ENCODE peak calls at places on chromosome 16, in five cellular contexts. One of them, this sample, is unnamed.

GRCh38 chr16:85227262-85227923 is 115.1 kb upstream of the CIBAR2 start:
- DNase-seq in nephron progenitor cell: no peak
- DNase-seq in stimulated activated CD4-positive, alpha-beta T cell treated with anti-CD3 and anti-CD28 coated beads, TNF-alpha, amount 100 ng/mL, for 1 hour: no peak
- DNase-seq in COR-L47: no peak
- DNase-seq in caudate nucleus: no peak
- DNase-seq in this sample: no peak

GRCh38 chr16:2339521-2340484 is 725 bp downstream of the ABCA3 start:
- DNase-seq in COR-L47: peak; percentile 49
- DNase-seq in caudate nucleus: peak; percentile 38
- DNase-seq in nephron progenitor cell: peak; percentile 61
- DNase-seq in stimulated activated CD4-positive, alpha-beta T cell treated with anti-CD3 and anti-CD28 coated beads, TNF-alpha, amount 100 ng/mL, for 1 hour: peak; percentile 22
- DNase-seq in this sample: peak; percentile 58

GRCh38 chr16:27650073-27650701 is 100.2 kb downstream of the KATNIP start:
- DNase-seq in stimulated activated CD4-positive, alpha-beta T cell treated with anti-CD3 and anti-CD28 coated beads, TNF-alpha, amount 100 ng/mL, for 1 hour: no peak
- DNase-seq in caudate nucleus: no peak
- DNase-seq in nephron progenitor cell: no peak
- DNase-seq in COR-L47: no peak
- DNase-seq in this sample: no peak

GRCh38 chr16:75580-76501 is 2.2 kb upstream of the MPG start:
- DNase-seq in COR-L47: no peak
- DNase-seq in caudate nucleus: no peak
- DNase-seq in stimulated activated CD4-positive, alpha-beta T cell treated with anti-CD3 and anti-CD28 coated beads, TNF-alpha, amount 100 ng/mL, for 1 hour: no peak
- DNase-seq in nephron progenitor cell: peak; percentile 56
- DNase-seq in this sample: no peak

GRCh38 chr16:53061701-53062159 is 6.9 kb downstream of the CHD9 start:
- DNase-seq in caudate nucleus: no peak
- DNase-seq in COR-L47: no peak
- DNase-seq in nephron progenitor cell: no peak
- DNase-seq in stimulated activated CD4-positive, alpha-beta T cell treated with anti-CD3 and anti-CD28 coated beads, TNF-alpha, amount 100 ng/mL, for 1 hour: no peak
- DNase-seq in this sample: no peak

GRCh38 chr16:24995469-24995868 is 19.7 kb downstream of the ARHGAP17 start:
- DNase-seq in caudate nucleus: no peak
- DNase-seq in nephron progenitor cell: no peak
- DNase-seq in COR-L47: no peak
- DNase-seq in stimulated activated CD4-positive, alpha-beta T cell treated with anti-CD3 and anti-CD28 coated beads, TNF-alpha, amount 100 ng/mL, for 1 hour: no peak
- DNase-seq in this sample: no peak

GRCh38 chr16:85235988-85236831 is 123.9 kb upstream of the CIBAR2 start:
- DNase-seq in COR-L47: no peak
- DNase-seq in caudate nucleus: no peak
- DNase-seq in stimulated activated CD4-positive, alpha-beta T cell treated with anti-CD3 and anti-CD28 coated beads, TNF-alpha, amount 100 ng/mL, for 1 hour: no peak
- DNase-seq in nephron progenitor cell: no peak
- DNase-seq in this sample: no peak

GRCh38 chr16:89785523-89786155 is 30.8 kb downstream of the FANCA start:
- DNase-seq in stimulated activated CD4-positive, alpha-beta T cell treated with anti-CD3 and anti-CD28 coated beads, TNF-alpha, amount 100 ng/mL, for 1 hour: no peak
- DNase-seq in caudate nucleus: no peak
- DNase-seq in COR-L47: no peak
- DNase-seq in nephron progenitor cell: no peak
- DNase-seq in this sample: no peak

GRCh38 chr16:67144943-67145342 is 5.9 kb downstream of the B3GNT9 start:
- DNase-seq in nephron progenitor cell: no peak
- DNase-seq in caudate nucleus: no peak
- DNase-seq in stimulated activated CD4-positive, alpha-beta T cell treated with anti-CD3 and anti-CD28 coated beads, TNF-alpha, amount 100 ng/mL, for 1 hour: no peak
- DNase-seq in COR-L47: no peak
- DNase-seq in this sample: no peak

GRCh38 chr16:81873843-81874752 is 95.0 kb downstream of the PLCG2 start:
- DNase-seq in stimulated activated CD4-positive, alpha-beta T cell treated with anti-CD3 and anti-CD28 coated beads, TNF-alpha, amount 100 ng/mL, for 1 hour: peak; percentile 18
- DNase-seq in COR-L47: no peak
- DNase-seq in nephron progenitor cell: peak; percentile 76
- DNase-seq in caudate nucleus: no peak
- DNase-seq in this sample: peak; percentile 32

GRCh38 chr16:89633064-89633631 is 19.7 kb downstream of the DPEP1 start:
- DNase-seq in COR-L47: no peak
- DNase-seq in nephron progenitor cell: no peak
- DNase-seq in caudate nucleus: no peak
- DNase-seq in stimulated activated CD4-positive, alpha-beta T cell treated with anti-CD3 and anti-CD28 coated beads, TNF-alpha, amount 100 ng/mL, for 1 hour: no peak
- DNase-seq in this sample: no peak

GRCh38 chr16:56842133-56842532 is 22.9 kb upstream of the SLC12A3 start:
- DNase-seq in COR-L47: no peak
- DNase-seq in stimulated activated CD4-positive, alpha-beta T cell treated with anti-CD3 and anti-CD28 coated beads, TNF-alpha, amount 100 ng/mL, for 1 hour: no peak
- DNase-seq in caudate nucleus: no peak
- DNase-seq in nephron progenitor cell: no peak
- DNase-seq in this sample: no peak

GRCh38 chr16:4179020-4179419 is 62.8 kb upstream of the ADCY9 start:
- DNase-seq in caudate nucleus: no peak
- DNase-seq in nephron progenitor cell: no peak
- DNase-seq in COR-L47: no peak
- DNase-seq in stimulated activated CD4-positive, alpha-beta T cell treated with anti-CD3 and anti-CD28 coated beads, TNF-alpha, amount 100 ng/mL, for 1 hour: no peak
- DNase-seq in this sample: no peak

GRCh38 chr16:57151369-57151768 is 34.5 kb downstream of the PSME3IP1 start:
- DNase-seq in stimulated activated CD4-positive, alpha-beta T cell treated with anti-CD3 and anti-CD28 coated beads, TNF-alpha, amount 100 ng/mL, for 1 hour: no peak
- DNase-seq in COR-L47: no peak
- DNase-seq in nephron progenitor cell: no peak
- DNase-seq in caudate nucleus: no peak
- DNase-seq in this sample: no peak

GRCh38 chr16:69443809-69444611 is 19.6 kb downstream of the CYB5B start:
- DNase-seq in COR-L47: no peak
- DNase-seq in nephron progenitor cell: no peak
- DNase-seq in stimulated activated CD4-positive, alpha-beta T cell treated with anti-CD3 and anti-CD28 coated beads, TNF-alpha, amount 100 ng/mL, for 1 hour: no peak
- DNase-seq in caudate nucleus: no peak
- DNase-seq in this sample: no peak

GRCh38 chr16:1874854-1875253 is 2.9 kb upstream of the MEIOB start:
- DNase-seq in COR-L47: no peak
- DNase-seq in nephron progenitor cell: peak; percentile 44
- DNase-seq in stimulated activated CD4-positive, alpha-beta T cell treated with anti-CD3 and anti-CD28 coated beads, TNF-alpha, amount 100 ng/mL, for 1 hour: no peak
- DNase-seq in caudate nucleus: no peak
- DNase-seq in this sample: no peak

GRCh38 chr16:64089697-64090096 is 1032.2 kb downstream of the CDH11 start:
- DNase-seq in COR-L47: no peak
- DNase-seq in nephron progenitor cell: peak; percentile 9
- DNase-seq in stimulated activated CD4-positive, alpha-beta T cell treated with anti-CD3 and anti-CD28 coated beads, TNF-alpha, amount 100 ng/mL, for 1 hour: no peak
- DNase-seq in caudate nucleus: no peak
- DNase-seq in this sample: peak; percentile 28

This sample was measured in NCI-H526.